ENCODE peak calls at places on chromosomes 11 and 22, in four cellular contexts. One of them, this sample, is unnamed.

GRCh38 chr22:21663738-21664137 is 2.1 kb upstream of the PPIL2 start:
- DNase-seq in GM12878: no peak
- DNase-seq in SK-N-SH: no peak
- DNase-seq in HepG2: no peak
- DNase-seq in this sample: no peak

GRCh38 chr11:120280566-120281160 is 40.7 kb downstream of the POU2F3 start:
- DNase-seq in GM12878: no peak
- DNase-seq in SK-N-SH: peak
- DNase-seq in HepG2: peak
- DNase-seq in this sample: no peak

GRCh38 chr11:93524173-93524536 is 19.0 kb downstream of the SMCO4 start:
- DNase-seq in GM12878: no peak
- DNase-seq in SK-N-SH: no peak
- DNase-seq in HepG2: no peak
- DNase-seq in this sample: no peak

GRCh38 chr11:119115484-119116234 is 5.7 kb upstream of the HINFP start:
- DNase-seq in GM12878: no peak
- DNase-seq in SK-N-SH: no peak
- DNase-seq in HepG2: no peak
- DNase-seq in this sample: no peak

GRCh38 chr11:35105319-35106063 is 33.5 kb upstream of the CD44 start:
- DNase-seq in GM12878: no peak
- DNase-seq in SK-N-SH: no peak
- DNase-seq in HepG2: no peak
- DNase-seq in this sample: no peak

GRCh38 chr11:57458410-57459111 is 1.8 kb upstream of the RTN4RL2 start:
- DNase-seq in GM12878: no peak
- DNase-seq in SK-N-SH: peak
- DNase-seq in HepG2: no peak
- DNase-seq in this sample: no peak

GRCh38 chr11:117552626-117553025 is 225.0 kb downstream of the CEP164 start:
- DNase-seq in GM12878: no peak
- DNase-seq in SK-N-SH: no peak
- DNase-seq in HepG2: no peak
- DNase-seq in this sample: no peak

GRCh38 chr22:23888615-23889401 is 5.4 kb upstream of the MIF start:
- DNase-seq in GM12878: no peak
- DNase-seq in SK-N-SH: peak
- DNase-seq in HepG2: peak
- DNase-seq in this sample: no peak

GRCh38 chr22:19173047-19174035 is 5.2 kb downstream of the SLC25A1 start:
- DNase-seq in GM12878: no peak
- DNase-seq in SK-N-SH: no peak
- DNase-seq in HepG2: peak
- DNase-seq in this sample: no peak

GRCh38 chr22:33969052-33969451 is 48.8 kb upstream of the LARGE1 start:
- DNase-seq in GM12878: no peak
- DNase-seq in SK-N-SH: no peak
- DNase-seq in HepG2: no peak
- DNase-seq in this sample: no peak

GRCh38 chr22:46090051-46090591 is 60.2 kb upstream of the PPARA start:
- DNase-seq in GM12878: no peak
- DNase-seq in SK-N-SH: no peak
- DNase-seq in HepG2: no peak
- DNase-seq in this sample: no peak

GRCh38 chr11:36075053-36075452 is 131.2 kb downstream of the LDLRAD3 start:
- DNase-seq in GM12878: no peak
- DNase-seq in SK-N-SH: no peak
- DNase-seq in HepG2: no peak
- DNase-seq in this sample: no peak

GRCh38 chr11:122150484-122151124 is 34.6 kb upstream of the BLID start:
- DNase-seq in GM12878: no peak
- DNase-seq in SK-N-SH: no peak
- DNase-seq in HepG2: peak
- DNase-seq in this sample: no peak

GRCh38 chr22:44647141-44647540 is 54.9 kb upstream of the PRR5 start:
- DNase-seq in GM12878: no peak
- DNase-seq in SK-N-SH: no peak
- DNase-seq in HepG2: no peak
- DNase-seq in this sample: no peak

GRCh38 chr22:45804319-45804985 is 132.8 kb downstream of the ATXN10 start:
- DNase-seq in GM12878: no peak
- DNase-seq in SK-N-SH: no peak
- DNase-seq in HepG2: no peak
- DNase-seq in this sample: no peak

GRCh38 chr11:92643827-92644226 is 325.6 kb upstream of the MTNR1B start:
- DNase-seq in GM12878: no peak
- DNase-seq in SK-N-SH: no peak
- DNase-seq in HepG2: no peak
- DNase-seq in this sample: no peak

GRCh38 chr11:119400860-119401259 is 19.4 kb upstream of the USP2 start:
- DNase-seq in GM12878: no peak
- DNase-seq in SK-N-SH: no peak
- DNase-seq in HepG2: no peak
- DNase-seq in this sample: no peak

GRCh38 chr11:117824571-117825537 is at the start of gene FXYD2:
- DNase-seq in GM12878: no peak
- DNase-seq in SK-N-SH: no peak
- DNase-seq in HepG2: no peak
- DNase-seq in this sample: no peak

GRCh38 chr22:17969732-17970131 is 54.6 kb downstream of the MICAL3 start:
- DNase-seq in GM12878: no peak
- DNase-seq in SK-N-SH: no peak
- DNase-seq in HepG2: no peak
- DNase-seq in this sample: no peak

GRCh38 chr11:74031310-74031676 is 22.4 kb upstream of the UCP3 start:
- DNase-seq in GM12878: no peak
- DNase-seq in SK-N-SH: no peak
- DNase-seq in HepG2: no peak
- DNase-seq in this sample: no peak

GRCh38 chr11:64652586-64653387 is 61.8 kb downstream of the SLC22A12 start:
- DNase-seq in GM12878: no peak
- DNase-seq in SK-N-SH: peak
- DNase-seq in HepG2: peak
- DNase-seq in this sample: peak

GRCh38 chr11:69086152-69086551 is 37.4 kb downstream of the TPCN2 start:
- DNase-seq in GM12878: no peak
- DNase-seq in SK-N-SH: no peak
- DNase-seq in HepG2: no peak
- DNase-seq in this sample: no peak

GRCh38 chr22:40817737-40818136 is 1.4 kb downstream of the SLC25A17 start:
- DNase-seq in GM12878: peak
- DNase-seq in SK-N-SH: no peak
- DNase-seq in HepG2: no peak
- DNase-seq in this sample: no peak

GRCh38 chr11:72466410-72466809 is 32.1 kb upstream of the CLPB start:
- DNase-seq in GM12878: no peak
- DNase-seq in SK-N-SH: no peak
- DNase-seq in HepG2: no peak
- DNase-seq in this sample: no peak

GRCh38 chr22:41619979-41620645 is 731 bp downstream of the DESI1 start:
- DNase-seq in GM12878: no peak
- DNase-seq in SK-N-SH: peak
- DNase-seq in HepG2: peak
- DNase-seq in this sample: no peak

GRCh38 chr11:102238287-102238894 is 78.9 kb upstream of the BIRC3 start:
- DNase-seq in GM12878: no peak
- DNase-seq in SK-N-SH: no peak
- DNase-seq in HepG2: peak
- DNase-seq in this sample: no peak

GRCh38 chr11:36241512-36241911 is 47.7 kb downstream of the COMMD9 start:
- DNase-seq in GM12878: no peak
- DNase-seq in SK-N-SH: no peak
- DNase-seq in HepG2: no peak
- DNase-seq in this sample: no peak

GRCh38 chr11:125348704-125349635 is 147.1 kb downstream of the FEZ1 start:
- DNase-seq in GM12878: no peak
- DNase-seq in SK-N-SH: peak
- DNase-seq in HepG2: peak
- DNase-seq in this sample: peak

GRCh38 chr11:57514538-57515331 is 767 bp downstream of the SLC43A1 start:
- DNase-seq in GM12878: no peak
- DNase-seq in SK-N-SH: peak
- DNase-seq in HepG2: peak
- DNase-seq in this sample: no peak

GRCh38 chr11:22459053-22459452 is 120.9 kb downstream of the SLC17A6 start:
- DNase-seq in GM12878: no peak
- DNase-seq in SK-N-SH: no peak
- DNase-seq in HepG2: no peak
- DNase-seq in this sample: no peak

GRCh38 chr11:23404225-23405160 is 544.2 kb upstream of the CCDC179 start:
- DNase-seq in GM12878: no peak
- DNase-seq in SK-N-SH: no peak
- DNase-seq in HepG2: no peak
- DNase-seq in this sample: no peak

GRCh38 chr11:131661137-131661536 is 290.7 kb downstream of the NTM start:
- DNase-seq in GM12878: no peak
- DNase-seq in SK-N-SH: no peak
- DNase-seq in HepG2: no peak
- DNase-seq in this sample: no peak

GRCh38 chr11:3087821-3088800 is 30.9 kb upstream of the CARS1 start:
- DNase-seq in GM12878: no peak
- DNase-seq in SK-N-SH: peak
- DNase-seq in HepG2: no peak
- DNase-seq in this sample: no peak
- TF ChIP-seq SIN3A in GM12878: no peak
- TF ChIP-seq SIN3A in SK-N-SH: no peak
- TF ChIP-seq SIN3A in HepG2: no peak
- TF ChIP-seq SIN3A in this sample: no peak

GRCh38 chr11:97794876-97795275 is 1225.9 kb upstream of the CNTN5 start:
- DNase-seq in GM12878: no peak
- DNase-seq in SK-N-SH: no peak
- DNase-seq in HepG2: no peak
- DNase-seq in this sample: no peak
- TF ChIP-seq SIN3A in GM12878: no peak
- TF ChIP-seq SIN3A in SK-N-SH: no peak
- TF ChIP-seq SIN3A in HepG2: no peak
- TF ChIP-seq SIN3A in this sample: no peak

GRCh38 chr22:22748756-22749155 is 104.3 kb downstream of the GGTLC2 start:
- DNase-seq in GM12878: no peak
- DNase-seq in SK-N-SH: no peak
- DNase-seq in HepG2: no peak
- DNase-seq in this sample: no peak

GRCh38 chr22:22749167-22749758 is 104.8 kb downstream of the GGTLC2 start:
- DNase-seq in GM12878: no peak
- DNase-seq in SK-N-SH: no peak
- DNase-seq in HepG2: no peak
- DNase-seq in this sample: no peak

GRCh38 chr22:22746061-22746962 is 101.9 kb downstream of the GGTLC2 start:
- DNase-seq in GM12878: no peak
- DNase-seq in SK-N-SH: no peak
- DNase-seq in HepG2: no peak
- DNase-seq in this sample: no peak

GRCh38 chr22:22746963-22747933 is 102.8 kb downstream of the GGTLC2 start:
- DNase-seq in GM12878: no peak
- DNase-seq in SK-N-SH: no peak
- DNase-seq in HepG2: no peak
- DNase-seq in this sample: no peak

GRCh38 chr22:22748297-22748743 is 103.9 kb downstream of the GGTLC2 start:
- DNase-seq in GM12878: no peak
- DNase-seq in SK-N-SH: peak
- DNase-seq in HepG2: peak
- DNase-seq in this sample: no peak
- TF ChIP-seq SIN3A in GM12878: no peak
- TF ChIP-seq SIN3A in SK-N-SH: no peak
- TF ChIP-seq SIN3A in HepG2: no peak
- TF ChIP-seq SIN3A in this sample: no peak

GRCh38 chr11:45165806-45166603 is 19.6 kb downstream of the PRDM11 start:
- DNase-seq in GM12878: no peak
- DNase-seq in SK-N-SH: no peak
- DNase-seq in HepG2: no peak
- DNase-seq in this sample: no peak

GRCh38 chr11:45165386-45165785 is 18.9 kb downstream of the PRDM11 start:
- DNase-seq in GM12878: no peak
- DNase-seq in SK-N-SH: no peak
- DNase-seq in HepG2: no peak
- DNase-seq in this sample: no peak

GRCh38 chr11:45168366-45169130 is 22.1 kb downstream of the PRDM11 start:
- DNase-seq in GM12878: no peak
- DNase-seq in SK-N-SH: no peak
- DNase-seq in HepG2: no peak
- DNase-seq in this sample: no peak

GRCh38 chr11:45167283-45167682 is 20.8 kb downstream of the PRDM11 start:
- DNase-seq in GM12878: no peak
- DNase-seq in SK-N-SH: no peak
- DNase-seq in HepG2: no peak
- DNase-seq in this sample: no peak

DNA sequence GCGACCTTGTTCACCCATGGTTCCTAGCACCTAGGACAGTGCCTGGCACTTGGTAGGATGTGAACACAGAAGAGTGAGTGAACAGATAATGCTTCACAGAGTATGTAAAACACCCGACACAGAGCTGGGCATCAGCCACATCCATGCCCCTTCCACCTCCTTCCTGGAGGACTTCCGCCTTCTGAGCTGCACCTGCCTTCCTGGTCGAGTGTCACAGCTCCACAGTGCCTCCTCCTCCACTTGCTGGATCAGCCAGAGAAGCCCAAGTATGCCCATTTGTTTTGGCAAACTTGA is 20.1 kb downstream of the PRDM11 start:
- DNase-seq in GM12878: no peak
- DNase-seq in SK-N-SH: no peak
- DNase-seq in HepG2: no peak
- DNase-seq in this sample: no peak
- TF ChIP-seq SIN3A in GM12878: no peak
- TF ChIP-seq SIN3A in SK-N-SH: no peak
- TF ChIP-seq SIN3A in HepG2: no peak
- TF ChIP-seq SIN3A in this sample: no peak